ENCODE peak calls at places on chromosome 1, in six cellular contexts. T is trophoblast cell, O is H9, J is mesenchymal stem cell, E is IMR-90, B is H1. X is an unnamed sample.

GRCh38 chr1:89125571-89126233 is at the start of gene GBP2:
- DNase-seq in O (no peak), B (no peak), T (peak; percentile 82), J (peak; percentile 94), E (peak; percentile 85), X (no peak)

GRCh38 chr1:64186138-64186897 is 17.1 kb upstream of the UBE2U start:
- DNase-seq in J (no peak), T (peak; percentile 85), B (no peak), O (no peak), E (no peak), X (no peak)

GRCh38 chr1:147171399-147172167 is 687 bp downstream of the PRKAB2 start:
- DNase-seq in T (peak; percentile 53), O (no peak), E (no peak), B (no peak), J (peak; percentile 31), X (no peak)

GRCh38 chr1:172827841-172828240 is 168.9 kb downstream of the FASLG start:
- DNase-seq in E (no peak), J (no peak), B (no peak), T (no peak), O (no peak), X (no peak)

GRCh38 chr1:213569816-213570150 is 418.0 kb upstream of the PROX1 start:
- DNase-seq in J (no peak), O (no peak), E (no peak), B (no peak), T (no peak), X (no peak)

GRCh38 chr1:19809044-19809750 is 5.9 kb downstream of the RNF186 start:
- DNase-seq in E (no peak), O (no peak), T (no peak), J (no peak), B (no peak), X (no peak)

GRCh38 chr1:219773110-219773509 is 155.2 kb downstream of the SLC30A10 start:
- DNase-seq in T (no peak), O (no peak), E (no peak), B (no peak), J (no peak), X (no peak)

GRCh38 chr1:78718566-78718965 is 68.9 kb downstream of the IFI44 start:
- DNase-seq in B (no peak), E (peak; percentile 51), T (no peak), O (no peak), J (peak; percentile 26), X (no peak)

GRCh38 chr1:156623946-156624813 is 5.0 kb downstream of the HAPLN2 start:
- DNase-seq in E (peak; percentile 24), B (no peak), T (peak; percentile 53), J (peak; percentile 64), O (peak; percentile 86), X (peak; percentile 65)

GRCh38 chr1:46747683-46748288 is 28.9 kb upstream of the EFCAB14 start:
- DNase-seq in O (peak; percentile 71), E (peak; percentile 55), T (peak; percentile 79), J (peak; percentile 50), B (no peak), X (peak; percentile 47)

GRCh38 chr1:244346972-244347618 is 104.6 kb downstream of the ADSS2 start:
- DNase-seq in J (no peak), E (no peak), T (no peak), O (peak; percentile 8), B (no peak), X (no peak)

GRCh38 chr1:13781907-13782633 is 82.1 kb downstream of the PRDM2 start:
- DNase-seq in T (peak; percentile 71), B (no peak), J (peak; percentile 46), E (peak; percentile 86), O (no peak), X (no peak)

GRCh38 chr1:2983319-2983705 is 38.0 kb upstream of the ACTRT2 start:
- DNase-seq in J (no peak), O (no peak), E (no peak), B (no peak), T (no peak), X (no peak)

GRCh38 chr1:118911571-118911970 is 76.6 kb downstream of the TBX15 start:
- DNase-seq in J (no peak), E (no peak), T (no peak), B (no peak), O (no peak), X (no peak)

GRCh38 chr1:63802109-63802508 is 28.3 kb downstream of the ROR1 start:
- DNase-seq in E (no peak), B (no peak), J (no peak), O (no peak), T (no peak), X (no peak)

GRCh38 chr1:232891116-232891515 is 59.3 kb upstream of the NTPCR start:
- DNase-seq in B (no peak), O (no peak), T (peak; percentile 60), J (peak; percentile 91), E (peak; percentile 81), X (no peak)

GRCh38 chr1:100736766-100737165 is 17.2 kb downstream of the VCAM1 start:
- DNase-seq in J (peak; percentile 77), T (no peak), E (peak; percentile 83), B (no peak), O (no peak), X (no peak)

GRCh38 chr1:34108269-34108668 is 56.8 kb downstream of the CSMD2 start:
- DNase-seq in O (no peak), E (no peak), T (no peak), J (no peak), B (no peak), X (no peak)

GRCh38 chr1:22539510-22540118 is 23.7 kb upstream of the EPHA8 start:
- DNase-seq in O (no peak), B (no peak), J (no peak), E (no peak), T (no peak), X (no peak)

GRCh38 chr1:199463521-199464127 is 563.9 kb upstream of the NR5A2 start:
- DNase-seq in B (no peak), J (peak; percentile 86), E (peak; percentile 82), T (peak; percentile 72), O (peak; percentile 69), X (peak; percentile 42)

GRCh38 chr1:58031416-58031815 is 515.1 kb downstream of the OMA1 start:
- DNase-seq in J (no peak), B (peak; percentile 64), E (no peak), T (no peak), O (peak; percentile 77), X (no peak)

GRCh38 chr1:30256911-30257310 is 466.5 kb downstream of the MATN1 start:
- DNase-seq in E (no peak), T (no peak), B (no peak), O (no peak), J (no peak), X (no peak)

GRCh38 chr1:112618114-112618720 is 724 bp downstream of the ST7L start:
- DNase-seq in T (no peak), O (no peak), E (peak; percentile 44), J (peak; percentile 64), B (no peak), X (no peak)

GRCh38 chr1:241457421-241457820 is 62.1 kb downstream of the FH start:
- DNase-seq in O (peak; percentile 31), T (no peak), E (no peak), J (no peak), B (no peak), X (no peak)

GRCh38 chr1:206814716-206815341 is 42.5 kb upstream of the IL10 start:
- DNase-seq in B (no peak), T (no peak), O (no peak), E (peak; percentile 79), J (peak; percentile 75), X (no peak)

GRCh38 chr1:182195733-182196132 is 134.2 kb upstream of the ZNF648 start:
- DNase-seq in E (no peak), J (no peak), T (no peak), B (no peak), O (no peak), X (no peak)

DNA sequence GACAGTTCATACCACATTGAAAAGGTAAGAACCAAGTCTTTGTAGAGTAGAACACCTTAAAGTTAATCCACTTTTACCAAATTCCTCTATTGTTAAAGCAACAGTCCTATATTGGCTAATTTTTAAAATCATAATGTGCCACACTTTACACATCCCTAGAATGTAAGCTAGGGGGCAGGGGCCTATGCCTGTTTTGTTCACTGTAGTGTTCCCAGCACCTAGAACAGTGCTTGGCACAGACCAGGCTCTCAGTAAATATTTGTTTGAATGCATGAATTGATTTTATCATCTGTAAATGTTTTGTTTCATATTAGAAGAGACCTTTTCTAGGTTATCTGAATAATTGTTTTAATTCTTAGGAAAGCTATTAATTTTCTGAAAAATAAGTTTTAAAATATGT is 9.1 kb downstream of the SMAP2 start:
- DNase-seq in E (no peak), O (no peak), B (no peak), J (no peak), T (no peak), X (no peak)
- H3K4me2 ChIP-seq in E (no peak overlapping the region), O (no peak overlapping the region), B (peak overlapping the region; percentile 37), J (no peak overlapping the region), T (no peak overlapping the region), X (no peak overlapping the region)

GRCh38 chr1:32464191-32464715 is 619 bp upstream of the ZBTB8B start:
- DNase-seq in T (no peak), O (peak; percentile 36), E (peak; percentile 4), B (no peak), J (no peak), X (peak; percentile 35)
- H3K4ac ChIP-seq in T (no peak overlapping the region), O (no peak overlapping the region), E (no peak overlapping the region), B (no peak overlapping the region), J (no peak overlapping the region), X (no peak overlapping the region)

DNA sequence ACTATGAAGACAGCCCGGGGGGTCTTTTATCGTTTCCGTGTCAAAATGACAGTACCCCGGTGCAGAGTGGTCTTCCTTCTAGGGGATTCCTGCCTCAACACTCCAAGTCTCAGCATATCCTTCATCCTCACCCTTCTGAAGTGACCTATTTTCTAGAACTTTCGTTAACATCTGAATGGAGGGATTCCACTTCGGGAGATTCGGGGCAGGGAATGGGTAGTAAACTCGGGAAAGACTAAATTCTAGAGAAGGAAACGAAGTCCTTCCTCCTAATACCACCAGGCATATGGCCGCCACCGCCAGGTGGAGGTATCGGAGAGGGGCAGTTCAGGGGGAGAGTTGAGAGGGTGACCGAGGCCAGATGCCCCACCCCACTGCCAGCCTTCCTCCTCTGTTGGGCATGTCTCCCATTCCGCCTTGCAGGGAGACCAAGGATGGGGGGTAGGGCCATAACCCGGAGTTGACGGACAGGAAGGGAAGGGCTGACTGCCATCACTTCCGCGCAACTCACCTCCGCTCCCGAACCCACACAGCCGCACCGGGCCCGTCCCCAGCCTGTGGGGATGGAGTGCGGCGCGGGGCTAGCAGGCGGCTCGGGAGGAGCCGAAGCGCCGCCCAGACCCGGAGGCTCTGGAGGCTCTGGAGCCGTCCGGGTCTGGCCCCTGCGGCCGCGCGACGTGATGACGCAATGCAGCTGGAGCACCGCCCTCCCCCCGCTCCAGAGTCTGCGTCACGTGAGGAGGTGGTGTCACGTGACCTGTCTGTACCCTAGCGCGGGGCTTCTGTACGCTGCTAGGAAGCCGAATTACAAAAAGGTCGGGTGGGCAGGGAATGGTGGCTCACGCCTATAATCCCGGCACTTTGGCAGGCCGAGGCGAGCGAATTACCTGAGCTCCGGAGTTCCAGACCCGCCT is at the start of gene KLHL12:
- DNase-seq in B (peak; percentile 93), T (peak; percentile 99), E (peak; percentile 96), J (peak; percentile 97), O (peak; percentile 97), X (peak; percentile 97)
- H3K14ac ChIP-seq in B (no peak within 1 kb of the TSS), T (peak within 1 kb of the TSS; percentile 45), E (peak within 1 kb of the TSS; percentile 85), J (no peak within 1 kb of the TSS), O (peak within 1 kb of the TSS; percentile 85), X (no peak within 1 kb of the TSS)

DNA sequence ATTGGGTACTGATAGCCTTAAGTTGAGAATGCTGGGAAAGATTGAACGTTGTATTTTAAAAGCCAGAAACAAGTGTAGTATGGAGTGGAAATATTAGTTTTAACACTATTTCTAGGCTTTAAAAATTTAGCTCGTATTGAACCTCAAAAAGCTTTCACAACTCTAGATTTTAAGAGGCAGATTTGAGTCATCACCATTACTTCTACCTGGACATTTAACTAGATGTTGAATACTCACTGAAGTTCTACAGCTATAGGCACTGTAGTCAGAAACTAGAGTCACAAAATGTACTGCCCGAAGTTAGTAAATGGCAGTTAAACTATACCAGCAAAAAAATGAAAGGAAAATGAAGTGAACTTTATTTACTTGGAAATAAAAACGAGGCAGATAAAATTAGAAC is 96.5 kb downstream of the NEK7 start:
- DNase-seq in B (no peak), J (no peak), E (no peak), O (no peak), T (no peak), X (no peak)
- H3K4me2 ChIP-seq in B (no peak overlapping the region), J (no peak overlapping the region), E (no peak overlapping the region), O (no peak overlapping the region), T (no peak overlapping the region), X (no peak overlapping the region)

X was measured in neuronal stem cell.